ENCODE peak calls at places on chromosomes 12 and 14, in six cellular contexts. One of them, this sample, is unnamed.

GRCh38 chr12:115472852-115473251 is 788.9 kb upstream of the TBX3 start:
- DNase-seq in K562: no peak
- DNase-seq in CD4-positive, alpha-beta memory T cell: no peak
- DNase-seq in IMR-90: no peak
- DNase-seq in astrocyte: no peak
- DNase-seq in Caco-2: no peak
- DNase-seq in this sample: no peak

GRCh38 chr12:57940052-57940914 is 1.1 kb upstream of the ATP23 start:
- DNase-seq in K562: peak; percentile 17
- DNase-seq in CD4-positive, alpha-beta memory T cell: no peak
- DNase-seq in IMR-90: no peak
- DNase-seq in astrocyte: no peak
- DNase-seq in Caco-2: no peak
- DNase-seq in this sample: no peak

GRCh38 chr14:63933701-63934100 is 80.9 kb downstream of the SYNE2 start:
- DNase-seq in K562: no peak
- DNase-seq in CD4-positive, alpha-beta memory T cell: no peak
- DNase-seq in IMR-90: no peak
- DNase-seq in astrocyte: no peak
- DNase-seq in Caco-2: no peak
- DNase-seq in this sample: no peak

GRCh38 chr12:95582230-95583058 is 31.2 kb upstream of the USP44 start:
- DNase-seq in K562: no peak
- DNase-seq in CD4-positive, alpha-beta memory T cell: no peak
- DNase-seq in IMR-90: peak; percentile 77
- DNase-seq in astrocyte: peak; percentile 22
- DNase-seq in Caco-2: no peak
- DNase-seq in this sample: no peak

GRCh38 chr12:52149651-52150241 is 42.1 kb downstream of the KRT80 start:
- DNase-seq in K562: no peak
- DNase-seq in CD4-positive, alpha-beta memory T cell: no peak
- DNase-seq in IMR-90: no peak
- DNase-seq in astrocyte: no peak
- DNase-seq in Caco-2: no peak
- DNase-seq in this sample: no peak

GRCh38 chr12:121330195-121330594 is 22.0 kb downstream of the ANAPC5 start:
- DNase-seq in K562: no peak
- DNase-seq in CD4-positive, alpha-beta memory T cell: no peak
- DNase-seq in IMR-90: no peak
- DNase-seq in astrocyte: no peak
- DNase-seq in Caco-2: no peak
- DNase-seq in this sample: no peak

GRCh38 chr14:35678403-35679028 is 130.6 kb downstream of the RALGAPA1 start:
- DNase-seq in K562: no peak
- DNase-seq in CD4-positive, alpha-beta memory T cell: no peak
- DNase-seq in IMR-90: no peak
- DNase-seq in astrocyte: no peak
- DNase-seq in Caco-2: no peak
- DNase-seq in this sample: no peak

GRCh38 chr12:45259732-45260480 is 44.0 kb downstream of the ANO6 start:
- DNase-seq in K562: no peak
- DNase-seq in CD4-positive, alpha-beta memory T cell: no peak
- DNase-seq in IMR-90: peak; percentile 84
- DNase-seq in astrocyte: peak; percentile 47
- DNase-seq in Caco-2: peak; percentile 90
- DNase-seq in this sample: no peak

GRCh38 chr12:124761876-124762275 is 101.8 kb downstream of the SCARB1 start:
- DNase-seq in K562: no peak
- DNase-seq in CD4-positive, alpha-beta memory T cell: no peak
- DNase-seq in IMR-90: no peak
- DNase-seq in astrocyte: peak; percentile 73
- DNase-seq in Caco-2: no peak
- DNase-seq in this sample: no peak

GRCh38 chr12:78290606-78291345 is 460.1 kb downstream of the NAV3 start:
- DNase-seq in K562: no peak
- DNase-seq in CD4-positive, alpha-beta memory T cell: no peak
- DNase-seq in IMR-90: peak; percentile 84
- DNase-seq in astrocyte: peak; percentile 89
- DNase-seq in Caco-2: no peak
- DNase-seq in this sample: no peak

GRCh38 chr14:58082491-58083098 is 69.4 kb downstream of the ARMH4 start:
- DNase-seq in K562: peak; percentile 4
- DNase-seq in CD4-positive, alpha-beta memory T cell: no peak
- DNase-seq in IMR-90: peak; percentile 89
- DNase-seq in astrocyte: peak; percentile 91
- DNase-seq in Caco-2: no peak
- DNase-seq in this sample: no peak

GRCh38 chr12:109458086-109458485 is 19.0 kb downstream of the KCTD10 start:
- DNase-seq in K562: no peak
- DNase-seq in CD4-positive, alpha-beta memory T cell: no peak
- DNase-seq in IMR-90: peak; percentile 84
- DNase-seq in astrocyte: peak; percentile 87
- DNase-seq in Caco-2: no peak
- DNase-seq in this sample: no peak

GRCh38 chr14:63454863-63455622 is 88.1 kb downstream of the PPP2R5E start:
- DNase-seq in K562: no peak
- DNase-seq in CD4-positive, alpha-beta memory T cell: no peak
- DNase-seq in IMR-90: peak; percentile 54
- DNase-seq in astrocyte: peak; percentile 69
- DNase-seq in Caco-2: no peak
- DNase-seq in this sample: no peak

GRCh38 chr14:72888636-72889201 is 5.2 kb downstream of the DPF3 start:
- DNase-seq in K562: no peak
- DNase-seq in CD4-positive, alpha-beta memory T cell: no peak
- DNase-seq in IMR-90: peak; percentile 48
- DNase-seq in astrocyte: peak; percentile 36
- DNase-seq in Caco-2: no peak
- DNase-seq in this sample: no peak

GRCh38 chr12:101686176-101686575 is 11.3 kb upstream of the CHPT1 start:
- DNase-seq in K562: no peak
- DNase-seq in CD4-positive, alpha-beta memory T cell: no peak
- DNase-seq in IMR-90: no peak
- DNase-seq in astrocyte: no peak
- DNase-seq in Caco-2: no peak
- DNase-seq in this sample: no peak

GRCh38 chr12:112419269-112420133 is 754 bp downstream of the PTPN11 start:
- DNase-seq in K562: no peak
- DNase-seq in CD4-positive, alpha-beta memory T cell: no peak
- DNase-seq in IMR-90: peak; percentile 82
- DNase-seq in astrocyte: peak; percentile 67
- DNase-seq in Caco-2: peak; percentile 71
- DNase-seq in this sample: peak; percentile 77

GRCh38 chr12:6606331-6607131 is 648 bp downstream of the CHD4 start:
- DNase-seq in K562: peak; percentile 77
- DNase-seq in CD4-positive, alpha-beta memory T cell: peak; percentile 65
- DNase-seq in IMR-90: peak; percentile 23
- DNase-seq in astrocyte: no peak
- DNase-seq in Caco-2: peak; percentile 77
- DNase-seq in this sample: peak; percentile 48

GRCh38 chr12:115251727-115252126 is 567.8 kb upstream of the TBX3 start:
- DNase-seq in K562: no peak
- DNase-seq in CD4-positive, alpha-beta memory T cell: no peak
- DNase-seq in IMR-90: no peak
- DNase-seq in astrocyte: peak; percentile 23
- DNase-seq in Caco-2: no peak
- DNase-seq in this sample: no peak

GRCh38 chr14:50658203-50658602 is 9.9 kb downstream of the SAV1 start:
- DNase-seq in K562: no peak
- DNase-seq in CD4-positive, alpha-beta memory T cell: no peak
- DNase-seq in IMR-90: peak; percentile 72
- DNase-seq in astrocyte: peak; percentile 57
- DNase-seq in Caco-2: no peak
- DNase-seq in this sample: no peak

GRCh38 chr14:57737598-57737997 is 128.3 kb downstream of the SLC35F4 start:
- DNase-seq in K562: no peak
- DNase-seq in CD4-positive, alpha-beta memory T cell: no peak
- DNase-seq in IMR-90: no peak
- DNase-seq in astrocyte: no peak
- DNase-seq in Caco-2: no peak
- DNase-seq in this sample: no peak

GRCh38 chr14:67943947-67944346 is 124.4 kb downstream of the RAD51B start:
- DNase-seq in K562: peak; percentile 18
- DNase-seq in CD4-positive, alpha-beta memory T cell: peak; percentile 47
- DNase-seq in IMR-90: peak; percentile 87
- DNase-seq in astrocyte: peak; percentile 82
- DNase-seq in Caco-2: peak; percentile 75
- DNase-seq in this sample: peak; percentile 58

DNA sequence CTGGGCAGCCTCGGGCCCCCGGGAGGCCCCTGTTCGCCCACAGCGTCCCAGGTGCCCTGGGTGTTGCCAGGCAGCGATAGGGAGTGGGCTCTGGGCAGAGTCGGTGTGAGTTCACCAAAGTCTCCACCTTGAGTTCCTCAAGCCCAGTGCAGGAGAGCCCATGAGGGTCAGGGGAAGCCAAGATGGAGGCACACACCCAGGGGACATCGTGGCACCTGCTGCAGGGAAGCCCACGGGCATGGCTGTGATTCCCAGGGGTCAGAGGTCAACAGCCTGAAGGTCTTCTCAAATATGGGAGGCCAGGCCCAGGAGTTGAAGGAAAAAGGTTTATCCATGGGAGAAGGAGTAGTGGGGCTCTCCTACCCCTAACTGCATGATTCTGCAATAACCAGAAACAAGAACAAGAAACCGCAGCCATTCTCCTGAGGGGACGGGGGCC is 148.8 kb downstream of the ADGRD1 start:
- DNase-seq in K562: no peak
- DNase-seq in CD4-positive, alpha-beta memory T cell: no peak
- DNase-seq in IMR-90: no peak
- DNase-seq in astrocyte: no peak
- DNase-seq in Caco-2: peak; percentile 27
- DNase-seq in this sample: peak; percentile 14
- H3K9me3 ChIP-seq in K562: no peaks in the 10 kb centered on the region
- H3K9me3 ChIP-seq in CD4-positive, alpha-beta memory T cell: no peaks in the 10 kb centered on the region
- H3K9me3 ChIP-seq in IMR-90: peaks cover 49% of the 10 kb centered on the region
- H3K9me3 ChIP-seq in astrocyte: peaks cover 5% of the 10 kb centered on the region
- H3K9me3 ChIP-seq in Caco-2: no peaks in the 10 kb centered on the region
- H3K9me3 ChIP-seq in this sample: no peaks in the 10 kb centered on the region

GRCh38 chr12:2647186-2647585 is 147.6 kb upstream of the FKBP4 start:
- DNase-seq in K562: no peak
- DNase-seq in CD4-positive, alpha-beta memory T cell: no peak
- DNase-seq in IMR-90: no peak
- DNase-seq in astrocyte: no peak
- DNase-seq in Caco-2: no peak
- DNase-seq in this sample: no peak

GRCh38 chr12:2649201-2650030 is 145.4 kb upstream of the FKBP4 start:
- DNase-seq in K562: no peak
- DNase-seq in CD4-positive, alpha-beta memory T cell: no peak
- DNase-seq in IMR-90: no peak
- DNase-seq in astrocyte: no peak
- DNase-seq in Caco-2: peak; percentile 20
- DNase-seq in this sample: no peak

GRCh38 chr12:2650261-2651060 is 144.3 kb upstream of the FKBP4 start:
- DNase-seq in K562: no peak
- DNase-seq in CD4-positive, alpha-beta memory T cell: no peak
- DNase-seq in IMR-90: no peak
- DNase-seq in astrocyte: no peak
- DNase-seq in Caco-2: peak; percentile 32
- DNase-seq in this sample: no peak

GRCh38 chr12:2646341-2646740 is 148.4 kb upstream of the FKBP4 start:
- DNase-seq in K562: no peak
- DNase-seq in CD4-positive, alpha-beta memory T cell: no peak
- DNase-seq in IMR-90: no peak
- DNase-seq in astrocyte: no peak
- DNase-seq in Caco-2: peak; percentile 27
- DNase-seq in this sample: peak; percentile 15

GRCh38 chr12:2648406-2648805 is 146.4 kb upstream of the FKBP4 start:
- DNase-seq in K562: no peak
- DNase-seq in CD4-positive, alpha-beta memory T cell: no peak
- DNase-seq in IMR-90: no peak
- DNase-seq in astrocyte: no peak
- DNase-seq in Caco-2: peak; percentile 24
- DNase-seq in this sample: no peak
- H3K27me3 ChIP-seq in K562: peaks cover 47% of the 10 kb centered on the region
- H3K27me3 ChIP-seq in CD4-positive, alpha-beta memory T cell: peaks cover 4% of the 10 kb centered on the region
- H3K27me3 ChIP-seq in IMR-90: no peaks in the 10 kb centered on the region
- H3K27me3 ChIP-seq in astrocyte: peaks cover 3% of the 10 kb centered on the region
- H3K27me3 ChIP-seq in Caco-2: no peaks in the 10 kb centered on the region
- H3K27me3 ChIP-seq in this sample: no peaks in the 10 kb centered on the region

DNA sequence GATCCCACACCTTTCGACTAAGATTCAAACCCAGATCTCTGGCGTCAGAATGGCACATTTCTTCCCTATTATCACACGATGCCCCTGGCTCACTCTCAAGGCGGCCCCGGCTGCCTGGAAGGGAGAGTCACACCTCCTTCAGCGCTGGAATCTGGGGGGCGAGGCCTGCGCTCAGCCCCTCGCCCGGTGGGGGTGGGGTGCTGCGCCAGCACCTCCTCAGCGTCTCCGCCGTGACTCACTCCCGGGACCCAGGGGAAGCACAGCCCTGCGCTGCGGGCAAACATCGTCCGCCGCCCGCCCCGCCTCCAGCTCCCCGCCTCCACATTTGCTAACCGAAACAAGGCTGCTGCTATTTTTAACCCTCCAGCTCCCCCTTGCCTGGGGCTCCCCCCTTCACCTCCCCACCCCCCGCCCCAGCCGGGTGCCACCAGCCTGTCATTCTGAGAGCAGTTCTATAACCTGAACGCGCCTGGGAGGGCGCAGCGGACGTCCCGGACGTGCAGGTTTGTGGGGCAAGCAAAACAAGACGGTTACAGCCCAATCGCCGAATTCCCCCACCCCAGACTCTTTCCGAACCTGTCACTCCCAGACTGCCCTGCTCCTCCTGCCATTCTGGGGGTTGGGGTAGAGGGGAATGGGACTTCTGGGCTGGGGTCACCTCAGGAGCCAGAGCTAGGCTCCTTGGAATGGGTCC is 6.8 kb downstream of the HDAC7 start:
- DNase-seq in K562: peak; percentile 86
- DNase-seq in CD4-positive, alpha-beta memory T cell: peak; percentile 85
- DNase-seq in IMR-90: peak; percentile 83
- DNase-seq in astrocyte: peak; percentile 84
- DNase-seq in Caco-2: peak; percentile 48
- DNase-seq in this sample: peak; percentile 81
- H3K4me1 ChIP-seq in K562: peaks cover 77% of the 10 kb centered on the region
- H3K4me1 ChIP-seq in CD4-positive, alpha-beta memory T cell: peaks cover 97% of the 10 kb centered on the region
- H3K4me1 ChIP-seq in IMR-90: peaks cover 70% of the 10 kb centered on the region
- H3K4me1 ChIP-seq in astrocyte: peaks cover 82% of the 10 kb centered on the region
- H3K4me1 ChIP-seq in Caco-2: peaks cover 24% of the 10 kb centered on the region
- H3K4me1 ChIP-seq in this sample: peaks cover 70% of the 10 kb centered on the region

GRCh38 chr12:56905852-56906251 is 28.4 kb downstream of the SDR9C7 start:
- DNase-seq in K562: no peak
- DNase-seq in CD4-positive, alpha-beta memory T cell: no peak
- DNase-seq in IMR-90: no peak
- DNase-seq in astrocyte: no peak
- DNase-seq in Caco-2: no peak
- DNase-seq in this sample: no peak

GRCh38 chr12:56908136-56908535 is 26.1 kb downstream of the SDR9C7 start:
- DNase-seq in K562: no peak
- DNase-seq in CD4-positive, alpha-beta memory T cell: no peak
- DNase-seq in IMR-90: no peak
- DNase-seq in astrocyte: no peak
- DNase-seq in Caco-2: no peak
- DNase-seq in this sample: no peak

GRCh38 chr12:56900583-56900982 is 33.6 kb downstream of the SDR9C7 start:
- DNase-seq in K562: peak; percentile 65
- DNase-seq in CD4-positive, alpha-beta memory T cell: no peak
- DNase-seq in IMR-90: peak; percentile 19
- DNase-seq in astrocyte: no peak
- DNase-seq in Caco-2: no peak
- DNase-seq in this sample: no peak

GRCh38 chr12:56898938-56899337 is 35.3 kb downstream of the SDR9C7 start:
- DNase-seq in K562: no peak
- DNase-seq in CD4-positive, alpha-beta memory T cell: no peak
- DNase-seq in IMR-90: no peak
- DNase-seq in astrocyte: no peak
- DNase-seq in Caco-2: no peak
- DNase-seq in this sample: no peak

GRCh38 chr12:56903374-56903773 is 30.8 kb downstream of the SDR9C7 start:
- DNase-seq in K562: no peak
- DNase-seq in CD4-positive, alpha-beta memory T cell: no peak
- DNase-seq in IMR-90: no peak
- DNase-seq in astrocyte: no peak
- DNase-seq in Caco-2: no peak
- DNase-seq in this sample: no peak
- H3K9me3 ChIP-seq in K562: no peaks in the 10 kb centered on the region
- H3K9me3 ChIP-seq in CD4-positive, alpha-beta memory T cell: peaks cover 6% of the 10 kb centered on the region
- H3K9me3 ChIP-seq in IMR-90: peaks cover 19% of the 10 kb centered on the region
- H3K9me3 ChIP-seq in astrocyte: peaks cover 9% of the 10 kb centered on the region
- H3K9me3 ChIP-seq in Caco-2: peaks cover 13% of the 10 kb centered on the region
- H3K9me3 ChIP-seq in this sample: peaks cover 46% of the 10 kb centered on the region

This sample was measured in breast epithelium.